ENCODE peak calls at places on chromosomes 16 and 17, in four cellular contexts. One of them, this sample, is unnamed.

GRCh38 chr17:27526603-27527002 is 70.4 kb downstream of the KSR1 start:
- DNase-seq in HCT116: no peak
- DNase-seq in fibroblast of villous mesenchyme: peak
- DNase-seq in heart right ventricle: peak
- DNase-seq in this sample: peak

GRCh38 chr17:51761105-51761504 is 397.4 kb downstream of the CA10 start:
- DNase-seq in HCT116: no peak
- DNase-seq in fibroblast of villous mesenchyme: no peak
- DNase-seq in heart right ventricle: no peak
- DNase-seq in this sample: no peak

GRCh38 chr16:71440669-71441347 is 1.0 kb downstream of the TLE7 start:
- DNase-seq in HCT116: no peak
- DNase-seq in fibroblast of villous mesenchyme: no peak
- DNase-seq in heart right ventricle: no peak
- DNase-seq in this sample: no peak

GRCh38 chr17:64565563-64565962 is 58.8 kb downstream of the CEP95 start:
- DNase-seq in HCT116: no peak
- DNase-seq in fibroblast of villous mesenchyme: no peak
- DNase-seq in heart right ventricle: no peak
- DNase-seq in this sample: no peak

GRCh38 chr16:15798671-15799070 is 58.2 kb downstream of the MYH11 start:
- DNase-seq in HCT116: no peak
- DNase-seq in fibroblast of villous mesenchyme: no peak
- DNase-seq in heart right ventricle: no peak
- DNase-seq in this sample: no peak

GRCh38 chr17:74101527-74101926 is 102.0 kb upstream of the RPL38 start:
- DNase-seq in HCT116: no peak
- DNase-seq in fibroblast of villous mesenchyme: no peak
- DNase-seq in heart right ventricle: no peak
- DNase-seq in this sample: no peak

GRCh38 chr16:51982715-51983680 is 563.9 kb downstream of the TOX3 start:
- DNase-seq in HCT116: peak
- DNase-seq in fibroblast of villous mesenchyme: peak
- DNase-seq in heart right ventricle: peak
- DNase-seq in this sample: peak

GRCh38 chr17:49515196-49515770 is 20.2 kb downstream of the NGFR start:
- DNase-seq in HCT116: peak
- DNase-seq in fibroblast of villous mesenchyme: peak
- DNase-seq in heart right ventricle: peak
- DNase-seq in this sample: peak

GRCh38 chr17:20008242-20009051 is 712 bp upstream of the SPECC1 start:
- DNase-seq in HCT116: no peak
- DNase-seq in fibroblast of villous mesenchyme: no peak
- DNase-seq in heart right ventricle: peak
- DNase-seq in this sample: no peak

GRCh38 chr17:57269052-57269451 is 12.7 kb downstream of the MSI2 start:
- DNase-seq in HCT116: no peak
- DNase-seq in fibroblast of villous mesenchyme: no peak
- DNase-seq in heart right ventricle: no peak
- DNase-seq in this sample: no peak

GRCh38 chr16:2716101-2716885 is 3.7 kb downstream of the PRSS27 start:
- DNase-seq in HCT116: no peak
- DNase-seq in fibroblast of villous mesenchyme: no peak
- DNase-seq in heart right ventricle: no peak
- DNase-seq in this sample: no peak
- H3K4me3 ChIP-seq in HCT116: no peak
- H3K4me3 ChIP-seq in fibroblast of villous mesenchyme: no peak
- H3K4me3 ChIP-seq in heart right ventricle: no peak
- H3K4me3 ChIP-seq in this sample: no peak

GRCh38 chr16:67029249-67030096 is 524 bp downstream of the CBFB start:
- DNase-seq in HCT116: no peak
- DNase-seq in fibroblast of villous mesenchyme: peak
- DNase-seq in heart right ventricle: peak
- DNase-seq in this sample: peak

GRCh38 chr16:67027046-67027445 is 1.9 kb upstream of the CBFB start:
- DNase-seq in HCT116: no peak
- DNase-seq in fibroblast of villous mesenchyme: no peak
- DNase-seq in heart right ventricle: no peak
- DNase-seq in this sample: no peak

GRCh38 chr16:67028167-67028554 is 788 bp upstream of the CBFB start:
- DNase-seq in HCT116: no peak
- DNase-seq in fibroblast of villous mesenchyme: no peak
- DNase-seq in heart right ventricle: no peak
- DNase-seq in this sample: no peak

GRCh38 chr16:67030221-67030962 is 1.4 kb downstream of the CBFB start:
- DNase-seq in HCT116: no peak
- DNase-seq in fibroblast of villous mesenchyme: no peak
- DNase-seq in heart right ventricle: no peak
- DNase-seq in this sample: no peak

DNA sequence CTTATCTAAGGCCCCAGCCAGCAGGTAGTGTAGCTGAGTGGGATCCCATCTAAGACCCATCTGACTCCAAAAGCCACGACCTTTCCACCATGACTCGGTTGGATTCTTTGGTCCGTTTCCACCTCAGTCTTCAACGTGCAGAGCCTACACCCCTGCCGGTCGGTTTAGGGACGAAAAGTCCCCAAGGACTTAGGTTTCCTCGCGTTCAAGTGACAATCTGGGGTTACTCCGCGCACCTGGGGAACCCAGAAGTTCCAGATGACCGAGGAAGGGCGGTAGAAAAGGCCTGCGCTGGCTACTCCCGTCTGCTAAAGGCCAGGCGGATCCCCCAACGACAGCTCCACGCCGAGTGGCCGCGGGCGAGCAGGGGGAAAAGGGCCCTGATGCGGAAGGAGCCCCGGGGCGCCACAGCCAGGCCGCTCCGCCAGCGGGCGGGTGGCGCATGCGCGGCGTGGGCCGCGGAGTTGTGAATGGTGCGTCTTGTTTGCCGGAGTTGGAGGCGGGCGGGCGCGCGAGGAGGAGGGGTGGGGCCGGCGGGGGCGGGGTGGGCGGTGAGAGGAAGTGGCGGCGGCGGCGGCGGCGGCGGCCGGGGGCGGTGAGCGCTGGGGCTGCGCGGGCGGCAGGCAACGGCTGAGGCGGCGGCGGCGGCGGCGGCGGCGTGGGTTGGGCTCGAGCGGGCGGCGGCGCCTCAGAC is at the start of gene CBFB:
- DNase-seq in HCT116: peak
- DNase-seq in fibroblast of villous mesenchyme: peak
- DNase-seq in heart right ventricle: peak
- DNase-seq in this sample: peak
- TF ChIP-seq CTCF in HCT116: peak
- TF ChIP-seq CTCF in fibroblast of villous mesenchyme: peak
- TF ChIP-seq CTCF in heart right ventricle: no peak
- TF ChIP-seq CTCF in this sample: no peak

GRCh38 chr17:80675451-80676095 is 130.9 kb downstream of the RPTOR start:
- DNase-seq in HCT116: no peak
- DNase-seq in fibroblast of villous mesenchyme: peak
- DNase-seq in heart right ventricle: no peak
- DNase-seq in this sample: no peak

GRCh38 chr17:80678621-80679020 is 134.0 kb downstream of the RPTOR start:
- DNase-seq in HCT116: no peak
- DNase-seq in fibroblast of villous mesenchyme: peak
- DNase-seq in heart right ventricle: no peak
- DNase-seq in this sample: peak

GRCh38 chr17:80677214-80677756 is 132.6 kb downstream of the RPTOR start:
- DNase-seq in HCT116: no peak
- DNase-seq in fibroblast of villous mesenchyme: no peak
- DNase-seq in heart right ventricle: no peak
- DNase-seq in this sample: no peak

GRCh38 chr17:80676564-80676963 is 131.9 kb downstream of the RPTOR start:
- DNase-seq in HCT116: no peak
- DNase-seq in fibroblast of villous mesenchyme: no peak
- DNase-seq in heart right ventricle: no peak
- DNase-seq in this sample: no peak

GRCh38 chr17:80676096-80676466 is 131.4 kb downstream of the RPTOR start:
- DNase-seq in HCT116: no peak
- DNase-seq in fibroblast of villous mesenchyme: no peak
- DNase-seq in heart right ventricle: no peak
- DNase-seq in this sample: no peak
- H3K4me3 ChIP-seq in HCT116: no peak
- H3K4me3 ChIP-seq in fibroblast of villous mesenchyme: no peak
- H3K4me3 ChIP-seq in heart right ventricle: no peak
- H3K4me3 ChIP-seq in this sample: no peak

GRCh38 chr16:3012246-3012645 is 477 bp upstream of the CLDN9 start:
- DNase-seq in HCT116: no peak
- DNase-seq in fibroblast of villous mesenchyme: no peak
- DNase-seq in heart right ventricle: no peak
- DNase-seq in this sample: no peak

GRCh38 chr16:3014971-3015370 is 2.2 kb downstream of the CLDN9 start:
- DNase-seq in HCT116: no peak
- DNase-seq in fibroblast of villous mesenchyme: no peak
- DNase-seq in heart right ventricle: no peak
- DNase-seq in this sample: no peak

GRCh38 chr16:3012828-3013420 is at the start of gene CLDN9:
- DNase-seq in HCT116: no peak
- DNase-seq in fibroblast of villous mesenchyme: no peak
- DNase-seq in heart right ventricle: no peak
- DNase-seq in this sample: no peak

GRCh38 chr16:3013998-3014690 is 1.4 kb downstream of the CLDN9 start:
- DNase-seq in HCT116: no peak
- DNase-seq in fibroblast of villous mesenchyme: no peak
- DNase-seq in heart right ventricle: no peak
- DNase-seq in this sample: no peak

DNA sequence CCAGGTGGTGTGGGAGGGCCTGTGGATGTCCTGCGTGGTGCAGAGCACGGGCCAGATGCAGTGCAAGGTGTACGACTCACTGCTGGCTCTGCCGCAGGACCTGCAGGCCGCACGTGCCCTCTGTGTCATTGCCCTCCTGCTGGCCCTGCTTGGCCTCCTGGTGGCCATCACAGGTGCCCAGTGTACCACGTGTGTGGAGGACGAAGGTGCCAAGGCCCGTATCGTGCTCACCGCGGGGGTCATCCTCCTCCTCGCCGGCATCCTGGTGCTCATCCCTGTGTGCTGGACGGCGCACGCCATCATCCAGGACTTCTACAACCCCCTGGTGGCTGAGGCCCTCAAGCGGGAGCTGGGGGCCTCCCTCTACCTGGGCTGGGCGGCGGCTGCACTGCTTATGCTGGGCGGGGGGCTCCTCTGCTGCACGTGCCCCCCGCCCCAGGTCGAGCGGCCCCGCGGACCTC is 798 bp downstream of the CLDN9 start:
- DNase-seq in HCT116: no peak
- DNase-seq in fibroblast of villous mesenchyme: no peak
- DNase-seq in heart right ventricle: no peak
- DNase-seq in this sample: no peak
- TF ChIP-seq CTCF in HCT116: no peak
- TF ChIP-seq CTCF in fibroblast of villous mesenchyme: no peak
- TF ChIP-seq CTCF in heart right ventricle: no peak
- TF ChIP-seq CTCF in this sample: no peak

DNA sequence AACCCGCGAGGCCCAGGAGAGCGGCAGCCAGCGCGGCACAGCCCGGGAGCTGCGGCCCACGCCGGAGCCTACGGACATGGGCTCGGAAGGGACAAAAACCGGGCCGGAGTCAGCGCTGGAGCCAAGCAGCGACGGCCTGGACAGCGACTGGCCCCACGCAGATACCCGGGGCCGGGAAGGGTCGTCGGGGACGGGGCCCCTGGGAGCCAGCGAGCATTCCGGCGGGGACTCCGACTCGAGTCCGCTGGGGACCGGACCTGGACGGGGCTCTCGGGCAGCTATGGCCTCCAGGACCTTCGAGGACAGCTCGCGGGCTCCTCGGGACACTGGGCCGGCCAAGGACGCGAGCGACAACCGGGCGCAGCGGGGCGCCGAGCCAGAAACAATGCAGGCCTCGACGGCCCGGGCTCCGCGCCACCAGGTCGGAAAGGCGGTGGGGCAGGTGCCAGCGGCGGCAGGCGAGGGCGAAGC is 981 bp downstream of the MYO15B start:
- DNase-seq in HCT116: no peak
- DNase-seq in fibroblast of villous mesenchyme: no peak
- DNase-seq in heart right ventricle: peak
- DNase-seq in this sample: no peak
- H3K4me3 ChIP-seq in HCT116: no peak
- H3K4me3 ChIP-seq in fibroblast of villous mesenchyme: peak
- H3K4me3 ChIP-seq in heart right ventricle: peak
- H3K4me3 ChIP-seq in this sample: peak

GRCh38 chr16:88289001-88289400 is 93.8 kb upstream of the ZNF469 start:
- DNase-seq in HCT116: no peak
- DNase-seq in fibroblast of villous mesenchyme: no peak
- DNase-seq in heart right ventricle: no peak
- DNase-seq in this sample: no peak
- TF ChIP-seq CTCF in HCT116: no peak
- TF ChIP-seq CTCF in fibroblast of villous mesenchyme: no peak
- TF ChIP-seq CTCF in heart right ventricle: no peak
- TF ChIP-seq CTCF in this sample: no peak

DNA sequence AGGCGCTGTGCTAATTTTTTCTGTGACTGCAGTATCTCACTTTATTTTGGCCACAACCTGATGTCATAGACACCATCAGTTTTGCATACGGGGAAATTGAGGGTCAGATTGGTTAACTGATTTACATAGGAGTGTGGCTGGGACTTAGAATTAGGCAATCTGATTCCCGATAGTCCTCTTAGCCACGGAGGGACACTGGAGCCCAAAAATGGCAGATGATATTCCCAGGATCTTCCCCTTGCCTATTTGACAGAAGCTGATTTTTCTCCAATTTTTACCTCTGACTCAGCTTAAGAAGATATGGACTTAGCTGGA is 1.3 kb downstream of the CPD start:
- DNase-seq in HCT116: no peak
- DNase-seq in fibroblast of villous mesenchyme: peak
- DNase-seq in heart right ventricle: no peak
- DNase-seq in this sample: peak
- H3K4me3 ChIP-seq in HCT116: peak
- H3K4me3 ChIP-seq in fibroblast of villous mesenchyme: peak
- H3K4me3 ChIP-seq in heart right ventricle: peak
- H3K4me3 ChIP-seq in this sample: peak

GRCh38 chr16:19478505-19478904 is 43.4 kb downstream of the GDE1 start:
- DNase-seq in HCT116: no peak
- DNase-seq in fibroblast of villous mesenchyme: no peak
- DNase-seq in heart right ventricle: no peak
- DNase-seq in this sample: no peak

GRCh38 chr16:19472487-19472886 is 49.4 kb downstream of the GDE1 start:
- DNase-seq in HCT116: no peak
- DNase-seq in fibroblast of villous mesenchyme: no peak
- DNase-seq in heart right ventricle: no peak
- DNase-seq in this sample: no peak

GRCh38 chr16:19479302-19479721 is 42.6 kb downstream of the GDE1 start:
- DNase-seq in HCT116: no peak
- DNase-seq in fibroblast of villous mesenchyme: no peak
- DNase-seq in heart right ventricle: no peak
- DNase-seq in this sample: no peak

GRCh38 chr16:19474617-19475016 is 47.3 kb downstream of the GDE1 start:
- DNase-seq in HCT116: no peak
- DNase-seq in fibroblast of villous mesenchyme: no peak
- DNase-seq in heart right ventricle: no peak
- DNase-seq in this sample: no peak
- TF ChIP-seq CTCF in HCT116: peak
- TF ChIP-seq CTCF in fibroblast of villous mesenchyme: no peak
- TF ChIP-seq CTCF in heart right ventricle: no peak
- TF ChIP-seq CTCF in this sample: no peak